ENCODE peak calls at places on chromosomes 13 and 19, in seven cellular contexts. P is K562, U is HCT116, Y is upper lobe of left lung, G is HepG2, H is GM12878, F is Panc1. W is an unnamed sample.
A peak's percentile ranks its signal among the peaks of the same experiment; 100 is the strongest.

GRCh38 chr19:38697197-38697596 is 47.1 kb downstream of the CAPN12 start:
- ATAC-seq in G (no peak), U (no peak), Y (no peak), F (no peak), H (no peak), P (no peak), W (no peak)

GRCh38 chr19:37334179-37335071 is 36.5 kb upstream of the ZNF527 start:
- ATAC-seq in Y (peak; percentile 98), G (no peak), U (no peak), F (peak; percentile 99), P (peak; percentile 57), H (peak; percentile 100), W (peak; percentile 99)

GRCh38 chr19:10552596-10553053 is 8.9 kb downstream of the ATG4D start:
- ATAC-seq in P (peak; percentile 89), U (peak; percentile 86), F (peak; percentile 83), Y (no peak), G (peak; percentile 73), H (peak; percentile 31), W (no peak)

GRCh38 chr13:42729857-42730402 is 51.5 kb upstream of the FAM216B start:
- ATAC-seq in P (no peak), F (no peak), G (no peak), H (no peak), Y (no peak), U (no peak), W (no peak)

GRCh38 chr13:94176576-94176975 is 302.9 kb downstream of the DCT start:
- ATAC-seq in F (no peak), U (no peak), P (no peak), G (no peak), H (no peak), Y (no peak), W (no peak)

GRCh38 chr13:40578055-40578454 is 88.4 kb downstream of the FOXO1 start:
- ATAC-seq in G (peak; percentile 52), H (no peak), Y (no peak), U (no peak), P (no peak), F (no peak), W (peak; percentile 43)

GRCh38 chr13:97004096-97004876 is 10.0 kb upstream of the OXGR1 start:
- ATAC-seq in G (no peak), Y (peak; percentile 69), P (no peak), U (no peak), H (no peak), F (no peak), W (no peak)

GRCh38 chr13:87089391-87089790 is 581.8 kb upstream of the SLITRK5 start:
- ATAC-seq in G (no peak), F (no peak), U (no peak), H (no peak), P (no peak), Y (no peak), W (no peak)

GRCh38 chr19:55324705-55325104 is 436 bp downstream of the TMEM150B start:
- ATAC-seq in F (no peak), Y (no peak), P (no peak), G (no peak), U (no peak), H (no peak), W (no peak)

GRCh38 chr13:75308222-75308621 is 173.7 kb downstream of the TBC1D4 start:
- ATAC-seq in P (no peak), G (no peak), F (no peak), U (no peak), H (peak; percentile 72), Y (no peak), W (no peak)

GRCh38 chr19:14375582-14376291 is 5.5 kb upstream of the ADGRE5 start:
- ATAC-seq in F (peak; percentile 52), P (no peak), H (peak; percentile 33), Y (peak; percentile 47), U (no peak), G (peak; percentile 44), W (peak; percentile 82)

GRCh38 chr19:5078666-5079409 is 109.9 kb downstream of the KDM4B start:
- ATAC-seq in F (no peak), G (no peak), Y (no peak), P (no peak), U (no peak), H (no peak), W (no peak)

GRCh38 chr13:101408154-101408553 is 8.2 kb downstream of the NALCN start:
- ATAC-seq in G (no peak), P (no peak), F (peak; percentile 87), Y (no peak), U (no peak), H (no peak), W (no peak)

GRCh38 chr13:54029226-54029625 is 1000.6 kb downstream of the OLFM4 start:
- ATAC-seq in H (peak; percentile 84), Y (no peak), U (no peak), P (no peak), G (no peak), F (no peak), W (no peak)

GRCh38 chr19:16676101-16676798 is 15.3 kb downstream of the TMEM38A start:
- ATAC-seq in H (no peak), P (no peak), Y (no peak), G (peak; percentile 56), F (no peak), U (no peak), W (no peak)

GRCh38 chr13:36421447-36421846 is 10.8 kb upstream of the CCNA1 start:
- ATAC-seq in P (no peak), U (no peak), G (no peak), F (no peak), Y (peak; percentile 27), H (no peak), W (no peak)

GRCh38 chr19:23541991-23542390 is 145.0 kb downstream of the ZNF675 start:
- ATAC-seq in Y (no peak), F (no peak), G (no peak), P (no peak), H (no peak), U (no peak), W (no peak)

GRCh38 chr13:70424928-70425327 is 316.7 kb upstream of the KLHL1 start:
- ATAC-seq in U (no peak), Y (no peak), H (no peak), P (no peak), F (no peak), G (no peak), W (no peak)

DNA sequence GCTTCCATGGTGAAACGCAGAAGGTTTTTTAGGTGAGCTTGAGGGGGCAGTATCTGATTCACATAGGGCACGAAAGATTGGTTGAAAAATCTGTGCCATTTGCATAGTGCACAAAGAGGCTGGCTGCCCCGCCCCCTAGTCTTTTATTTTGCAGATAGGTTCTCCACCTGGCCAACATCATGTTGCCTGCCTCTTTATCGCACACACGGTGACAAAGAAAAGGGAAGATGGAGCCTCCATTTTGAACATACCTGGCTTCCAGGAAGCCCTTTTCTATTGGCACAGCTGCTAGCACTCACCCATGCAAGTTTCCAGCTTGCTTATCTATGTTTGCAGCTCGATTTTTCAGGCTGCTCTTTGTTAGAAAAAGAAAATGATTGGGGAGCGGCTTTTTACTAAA is 316.2 kb upstream of the KLHL1 start:
- ATAC-seq in Y (no peak), G (no peak), U (no peak), H (no peak), F (no peak), P (no peak), W (no peak)
- TF ChIP-seq POLR2AphosphoS5 in Y (no peak), G (no peak), U (no peak), H (no peak), F (no peak), P (no peak), W (no peak)

GRCh38 chr19:49362048-49362925 is at the start of gene TEAD2:
- ATAC-seq in P (peak; percentile 14), U (peak; percentile 13), H (no peak), Y (peak; percentile 74), F (no peak), G (peak; percentile 19), W (peak; percentile 28)
- TF ChIP-seq POLR2AphosphoS5 in P (peak; percentile 21), U (peak; percentile 55), H (no peak), Y (peak; percentile 45), F (no peak), G (no peak), W (peak; percentile 63)

GRCh38 chr19:6732803-6733337 is 4.5 kb downstream of the GPR108 start:
- ATAC-seq in G (no peak), P (no peak), Y (no peak), U (no peak), F (no peak), H (no peak), W (no peak)
- TF ChIP-seq POLR2AphosphoS5 in G (no peak), P (no peak), Y (no peak), U (no peak), F (no peak), H (no peak), W (no peak)

GRCh38 chr13:72656357-72656756 is 71.1 kb downstream of the MZT1 start:
- ATAC-seq in Y (no peak), G (no peak), P (no peak), F (no peak), U (no peak), H (no peak), W (no peak)

GRCh38 chr13:72648513-72649065 is 78.8 kb downstream of the MZT1 start:
- ATAC-seq in U (peak; percentile 80), G (peak; percentile 78), F (no peak), Y (no peak), P (no peak), H (no peak), W (no peak)

GRCh38 chr13:72657379-72657778 is 70.0 kb downstream of the MZT1 start:
- ATAC-seq in G (no peak), P (no peak), Y (no peak), F (no peak), H (peak; percentile 79), U (no peak), W (no peak)

GRCh38 chr13:72651196-72651595 is 76.2 kb downstream of the MZT1 start:
- ATAC-seq in Y (no peak), P (no peak), H (peak; percentile 68), U (peak; percentile 89), F (no peak), G (peak; percentile 81), W (no peak)

GRCh38 chr13:72652681-72653080 is 74.7 kb downstream of the MZT1 start:
- ATAC-seq in Y (no peak), G (no peak), P (no peak), H (no peak), U (no peak), F (no peak), W (no peak)
- TF ChIP-seq POLR2AphosphoS5 in Y (no peak), G (no peak), P (no peak), H (no peak), U (no peak), F (no peak), W (no peak)

GRCh38 chr13:112885782-112886268 is 83.2 kb upstream of the MCF2L start:
- ATAC-seq in F (peak; percentile 91), H (peak; percentile 71), P (peak; percentile 93), U (peak; percentile 95), G (peak; percentile 88), Y (peak; percentile 89), W (peak; percentile 95)
- TF ChIP-seq POLR2AphosphoS5 in F (peak; percentile 63), H (no peak), P (no peak), U (peak; percentile 52), G (peak; percentile 42), Y (peak; percentile 26), W (peak; percentile 59)